ENCODE peak calls at places on chromosomes 6 and 20, in nine cellular contexts. X is sciatic nerve, C is ovary, G is NCI-H69, K is A172, W is DMS53, S is cardiac fibroblast, V is left ventricle myocardium inferior, T is heart right ventricle. A is an unnamed sample.

GRCh38 chr6:89254569-89254968 is 37.4 kb upstream of the GABRR1 start:
- DNase-seq in K (no peak), G (no peak), X (no peak), V (no peak), S (no peak), T (no peak), C (no peak), W (no peak), A (no peak)

GRCh38 chr6:137520520-137520919 is 26.3 kb upstream of the OLIG3 start:
- DNase-seq in G (no peak), X (no peak), T (no peak), C (no peak), S (no peak), V (no peak), K (no peak), W (no peak), A (no peak)

GRCh38 chr20:36268501-36269342 is 32.4 kb downstream of the AAR2 start:
- DNase-seq in W (no peak), G (no peak), X (no peak), C (no peak), K (no peak), S (no peak), T (no peak), V (no peak), A (no peak)

GRCh38 chr20:17995967-17996819 is 27.4 kb downstream of the MGME1 start:
- DNase-seq in X (no peak), T (peak), S (peak), V (no peak), K (peak), C (peak), W (peak), G (peak), A (peak)

GRCh38 chr6:145530454-145530853 is 204.9 kb downstream of the EPM2A start:
- DNase-seq in C (no peak), X (no peak), S (no peak), W (no peak), T (no peak), G (peak), V (no peak), K (no peak), A (no peak)

GRCh38 chr6:6834356-6835342 is 246.1 kb downstream of the LY86 start:
- DNase-seq in T (peak), S (no peak), V (no peak), C (no peak), X (no peak), W (peak), G (peak), K (no peak), A (no peak)

GRCh38 chr6:26576929-26577719 is 19.6 kb upstream of the ABT1 start:
- DNase-seq in G (peak), W (peak), K (peak), S (peak), X (no peak), V (peak), C (no peak), T (peak), A (peak)

GRCh38 chr20:363319-364078 is 16.6 kb downstream of the NRSN2 start:
- DNase-seq in S (no peak), W (peak), X (no peak), K (no peak), T (no peak), V (no peak), G (no peak), C (no peak), A (no peak)

GRCh38 chr20:52859156-52859887 is 112.8 kb upstream of the TSHZ2 start:
- DNase-seq in C (no peak), S (peak), T (peak), G (no peak), W (no peak), V (peak), K (peak), X (no peak), A (no peak)

GRCh38 chr6:158894192-158894591 is 75.0 kb upstream of the EZR start:
- DNase-seq in S (peak), V (no peak), X (no peak), T (no peak), K (peak), W (no peak), C (no peak), G (no peak), A (no peak)

GRCh38 chr6:166620478-166621113 is 6.5 kb downstream of the RPS6KA2 start:
- DNase-seq in G (no peak), T (peak), C (no peak), V (no peak), S (no peak), X (no peak), K (no peak), W (no peak), A (no peak)

GRCh38 chr6:34145161-34146020 is 496 bp downstream of the GRM4 start:
- DNase-seq in G (peak), T (no peak), X (no peak), W (peak), K (peak), V (no peak), C (peak), S (peak), A (no peak)

GRCh38 chr20:9829835-9830234 is 9.0 kb downstream of the PAK5 start:
- DNase-seq in C (no peak), G (no peak), V (no peak), T (no peak), K (no peak), W (no peak), S (no peak), X (no peak), A (no peak)

GRCh38 chr6:153787341-153787606 is 251.8 kb upstream of the OPRM1 start:
- DNase-seq in W (peak), X (no peak), C (no peak), T (no peak), K (no peak), S (no peak), G (no peak), V (no peak), A (no peak)

A was measured in stimulated activated naive B cell treated with anti-CD40 and anti-IgM and Interleukin-4, amounts not matched to agents 10 μg/mL and 1 μg/mL and 100 μg/mL, for 72 hours.